ENCODE peak calls at places on chromosomes 3 and 15, in five cellular contexts. I, W, M, U and D are unnamed samples.

GRCh38 chr15:66001042-66001441 is 131.8 kb downstream of the RAB11A start:
- DNase-seq in I (no peak), W (no peak), M (no peak), U (no peak), D (no peak)

GRCh38 chr3:31523543-31523942 is 9.2 kb upstream of the STT3B start:
- DNase-seq in I (no peak), W (no peak), M (no peak), U (no peak), D (no peak)

GRCh38 chr15:34282384-34282783 is 55.2 kb downstream of the SLC12A6 start:
- DNase-seq in I (no peak), W (no peak), M (no peak), U (no peak), D (no peak)

GRCh38 chr15:44023176-44023575 is 171.9 kb downstream of the FRMD5 start:
- DNase-seq in I (no peak), W (peak), M (no peak), U (no peak), D (no peak)

GRCh38 chr3:184373422-184373821 is 4.6 kb downstream of the THPO start:
- DNase-seq in I (no peak), W (peak), M (no peak), U (no peak), D (no peak)

GRCh38 chr3:60048447-60048848 is 998.6 kb upstream of the CFAP20DC start:
- DNase-seq in I (no peak), W (no peak), M (no peak), U (no peak), D (no peak)

GRCh38 chr15:92306662-92307061 is 87.0 kb upstream of the ST8SIA2 start:
- DNase-seq in I (peak), W (peak), M (no peak), U (peak), D (no peak)

GRCh38 chr15:96893159-96893906 is 562.8 kb downstream of the NR2F2 start:
- DNase-seq in I (peak), W (peak), M (peak), U (no peak), D (no peak)

GRCh38 chr3:49158108-49158709 is 7.9 kb downstream of the CCDC71 start:
- DNase-seq in I (peak), W (peak), M (peak), U (no peak), D (peak)

GRCh38 chr3:172659246-172660002 is 51.4 kb downstream of the NCEH1 start:
- DNase-seq in I (no peak), W (peak), M (no peak), U (no peak), D (no peak)

GRCh38 chr3:75224419-75224818 is 439.7 kb upstream of the FRG2C start:
- DNase-seq in I (no peak), W (no peak), M (no peak), U (no peak), D (no peak)

DNA sequence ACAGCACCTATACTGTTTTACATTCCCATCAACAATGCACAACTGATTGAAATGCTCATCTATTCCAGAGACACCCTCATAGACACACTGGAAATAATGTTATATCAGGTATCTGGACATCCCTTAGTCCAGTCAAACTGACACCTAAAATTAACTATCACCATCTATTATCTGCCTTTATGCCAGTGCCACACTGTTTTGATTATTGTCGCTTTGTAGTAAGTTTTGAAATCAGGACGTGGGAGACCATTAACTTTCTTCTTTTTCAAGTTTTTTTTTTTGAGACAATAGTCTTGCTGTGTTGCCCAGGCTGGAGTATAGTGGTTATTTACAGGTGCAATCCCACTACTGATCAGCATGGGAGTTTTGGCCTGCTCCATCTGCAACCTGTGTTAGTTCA is 9.4 kb upstream of the KLHL40 start:
- DNase-seq in I (no peak), W (no peak), M (no peak), U (no peak), D (no peak)
- H3K4me3 ChIP-seq in I (no peak), W (no peak), M (no peak), U (no peak), D (no peak)

GRCh38 chr3:128725547-128725931 is 444 bp upstream of the RAB7A start:
- DNase-seq in I (no peak), W (no peak), M (peak), U (no peak), D (no peak)
- H3K4me3 ChIP-seq in I (peak), W (peak), M (peak), U (peak), D (peak)

GRCh38 chr15:31400222-31400927 is 73.7 kb downstream of the KLF13 start:
- DNase-seq in I (no peak), W (peak), M (no peak), U (no peak), D (no peak)

GRCh38 chr15:31399544-31400171 is 73.0 kb downstream of the KLF13 start:
- DNase-seq in I (no peak), W (peak), M (no peak), U (no peak), D (no peak)

GRCh38 chr15:31397851-31398661 is 71.4 kb downstream of the KLF13 start:
- DNase-seq in I (no peak), W (no peak), M (no peak), U (no peak), D (no peak)

GRCh38 chr15:31398677-31399260 is 72.1 kb downstream of the KLF13 start:
- DNase-seq in I (no peak), W (peak), M (no peak), U (no peak), D (no peak)

DNA sequence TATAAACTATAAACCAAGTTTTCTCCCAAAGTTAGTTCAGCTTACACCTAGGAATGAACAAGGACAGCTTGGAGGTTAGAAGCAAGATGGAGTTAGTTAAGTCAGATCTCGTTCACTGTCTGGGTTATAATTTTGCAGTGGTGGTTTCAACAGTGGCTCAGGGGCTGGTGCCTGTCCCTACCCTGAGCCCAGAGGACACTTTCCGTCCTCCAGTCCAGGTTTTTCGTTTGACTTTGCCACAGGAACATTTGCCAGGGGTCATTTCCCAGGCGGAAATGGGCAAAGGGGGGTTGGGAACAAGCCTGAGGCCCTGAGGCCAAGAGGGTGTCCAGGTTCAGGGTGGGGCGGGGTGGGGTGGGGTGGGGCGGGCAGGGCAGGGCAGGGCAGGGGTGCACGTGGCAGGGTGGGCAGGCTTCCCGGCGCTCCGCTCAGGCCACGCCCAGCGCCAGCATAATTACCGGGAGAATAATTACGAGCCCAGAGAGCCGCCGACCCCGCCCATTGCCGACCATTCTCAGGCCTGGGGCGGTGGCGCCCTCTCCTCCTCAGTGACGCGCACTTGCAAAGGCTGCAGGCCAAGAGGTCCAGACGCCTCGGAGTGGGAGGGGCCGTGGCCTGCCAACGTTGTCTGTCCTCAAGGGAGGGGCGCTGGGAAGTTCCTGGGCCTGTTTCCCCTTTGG is 70.4 kb downstream of the KLF13 start:
- DNase-seq in I (peak), W (peak), M (peak), U (peak), D (peak)
- H3K4me3 ChIP-seq in I (peak), W (no peak), M (peak), U (peak), D (no peak)

DNA sequence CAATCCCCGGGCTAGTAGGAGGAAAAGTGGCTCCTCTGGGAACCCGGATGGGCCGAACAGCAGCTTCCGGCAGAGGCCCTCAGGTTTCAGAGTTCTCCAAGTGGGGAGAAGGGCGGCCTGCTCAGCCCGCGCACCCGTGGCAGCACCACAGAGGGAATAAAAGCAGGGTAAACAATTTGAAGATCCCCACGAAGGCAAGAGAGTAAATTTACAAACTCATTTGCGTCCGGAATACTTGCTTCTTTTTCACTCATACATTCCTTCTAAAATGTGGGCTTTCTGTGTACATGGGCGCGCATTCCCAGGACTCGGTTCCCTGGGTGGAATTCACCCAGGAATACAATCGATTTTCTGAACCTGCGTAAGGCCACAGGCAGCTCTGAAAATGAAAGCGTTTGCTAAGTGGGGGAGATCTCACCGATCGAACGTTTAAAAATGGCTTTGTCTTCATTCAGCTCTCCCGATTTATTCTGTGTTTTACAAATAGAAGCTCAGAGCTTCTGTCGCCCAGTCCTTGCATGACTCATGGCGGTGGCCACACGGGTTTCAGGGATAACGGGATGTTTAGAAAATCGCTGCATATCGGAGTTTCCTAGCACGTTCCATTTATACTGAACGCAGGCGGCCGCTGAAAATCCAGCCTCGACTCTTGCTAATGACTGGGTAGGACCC is 74.0 kb upstream of the POLG start:
- DNase-seq in I (peak), W (peak), M (no peak), U (no peak), D (no peak)
- H3K4me3 ChIP-seq in I (no peak), W (peak), M (peak), U (no peak), D (peak)

GRCh38 chr15:39935241-39935640 is 1.3 kb downstream of the EIF2AK4 start:
- DNase-seq in I (no peak), W (no peak), M (no peak), U (no peak), D (no peak)
- H3K4me3 ChIP-seq in I (peak), W (peak), M (no peak), U (peak), D (no peak)